ENCODE peak calls at places on chromosomes 13 and 19, in five cellular contexts. Q, J, R, D and I are unnamed samples.

GRCh38 chr13:112959206-112959605 is 9.8 kb upstream of the MCF2L start:
- DNase-seq in D (no peak), R (no peak), J (no peak), Q (no peak), I (no peak)

GRCh38 chr13:110524484-110525254 is 36.9 kb downstream of the RAB20 start:
- DNase-seq in D (peak), J (peak), Q (no peak), R (no peak), I (no peak)

GRCh38 chr13:37870895-37871550 is 1.5 kb upstream of the TRPC4 start:
- DNase-seq in Q (no peak), D (no peak), R (no peak), J (no peak), I (no peak)

GRCh38 chr19:40265055-40265762 is 19.9 kb downstream of the AKT2 start:
- DNase-seq in J (peak), Q (no peak), R (no peak), D (no peak), I (no peak)

GRCh38 chr19:17743874-17744273 is 7.4 kb upstream of the FCHO1 start:
- DNase-seq in J (no peak), Q (no peak), R (no peak), D (no peak), I (no peak)

GRCh38 chr19:56670401-56670960 is 1.1 kb downstream of the ZNF835 start:
- DNase-seq in J (no peak), R (no peak), D (no peak), Q (no peak), I (no peak)

GRCh38 chr13:46006688-46007452 is 45.7 kb downstream of the ZC3H13 start:
- DNase-seq in J (no peak), R (no peak), Q (no peak), D (no peak), I (no peak)

GRCh38 chr13:81726037-81726726 is 1385.3 kb upstream of the SPRY2 start:
- DNase-seq in Q (no peak), R (no peak), J (no peak), D (no peak), I (no peak)